ENCODE peak calls at places on chromosomes 4 and X, in four cellular contexts. One of them, this sample, is unnamed.
A peak's percentile ranks its signal among the peaks of the same experiment; 100 is the strongest.

GRCh38 chr4:186854256-186854655 is 130.6 kb upstream of the FAT1 start:
- DNase-seq in SJSA1: peak; percentile 40
- DNase-seq in left kidney: peak; percentile 43
- DNase-seq in neural crest cell: no peak
- DNase-seq in this sample: no peak

GRCh38 chrX:136200466-136200865 is 50.7 kb downstream of the MAP7D3 start:
- DNase-seq in left kidney: no peak
- DNase-seq in SJSA1: no peak
- DNase-seq in neural crest cell: no peak
- DNase-seq in this sample: no peak

GRCh38 chr4:172865531-172866127 is 303.0 kb upstream of the GALNT7 start:
- DNase-seq in left kidney: no peak
- DNase-seq in SJSA1: no peak
- DNase-seq in neural crest cell: no peak
- DNase-seq in this sample: no peak

GRCh38 chr4:12409507-12410190 is 981.0 kb upstream of the HS3ST1 start:
- DNase-seq in left kidney: no peak
- DNase-seq in SJSA1: no peak
- DNase-seq in neural crest cell: no peak
- DNase-seq in this sample: peak; percentile 10

GRCh38 chr4:123588631-123589223 is 192.1 kb downstream of the SPRY1 start:
- DNase-seq in neural crest cell: no peak
- DNase-seq in left kidney: peak; percentile 42
- DNase-seq in SJSA1: peak; percentile 86
- DNase-seq in this sample: peak; percentile 97

GRCh38 chrX:132876933-132877332 is 81.5 kb downstream of the HS6ST2 start:
- DNase-seq in SJSA1: no peak
- DNase-seq in neural crest cell: no peak
- DNase-seq in left kidney: peak; percentile 2
- DNase-seq in this sample: no peak

GRCh38 chrX:19646298-19646697 is 131.0 kb upstream of the MAP3K15 start:
- DNase-seq in SJSA1: no peak
- DNase-seq in neural crest cell: no peak
- DNase-seq in left kidney: no peak
- DNase-seq in this sample: no peak

GRCh38 chrX:139890991-139891700 is 41.7 kb downstream of the ATP11C start:
- DNase-seq in SJSA1: peak; percentile 55
- DNase-seq in left kidney: no peak
- DNase-seq in neural crest cell: no peak
- DNase-seq in this sample: no peak

GRCh38 chr4:6263541-6264540 is 5.8 kb upstream of the WFS1 start:
- DNase-seq in left kidney: peak; percentile 69
- DNase-seq in neural crest cell: no peak
- DNase-seq in SJSA1: no peak
- DNase-seq in this sample: no peak

GRCh38 chr4:38605794-38606586 is 58.0 kb upstream of the KLF3 start:
- DNase-seq in left kidney: peak; percentile 89
- DNase-seq in neural crest cell: no peak
- DNase-seq in SJSA1: no peak
- DNase-seq in this sample: no peak

GRCh38 chr4:186067757-186068385 is 1.1 kb upstream of the TLR3 start:
- DNase-seq in neural crest cell: no peak
- DNase-seq in SJSA1: peak; percentile 38
- DNase-seq in left kidney: peak; percentile 86
- DNase-seq in this sample: peak; percentile 19

GRCh38 chrX:44484607-44485146 is 58.0 kb downstream of the FUNDC1 start:
- DNase-seq in left kidney: no peak
- DNase-seq in SJSA1: no peak
- DNase-seq in neural crest cell: no peak
- DNase-seq in this sample: no peak

GRCh38 chr4:21765810-21766407 is 182.7 kb downstream of the KCNIP4 start:
- DNase-seq in SJSA1: peak; percentile 4
- DNase-seq in left kidney: peak; percentile 83
- DNase-seq in neural crest cell: peak; percentile 48
- DNase-seq in this sample: peak; percentile 64

GRCh38 chr4:157072002-157072401 is 3.9 kb upstream of the GLRB start:
- DNase-seq in left kidney: no peak
- DNase-seq in SJSA1: peak; percentile 21
- DNase-seq in neural crest cell: no peak
- DNase-seq in this sample: no peak

GRCh38 chr4:184583738-184584502 is 65.3 kb downstream of the CASP3 start:
- DNase-seq in left kidney: no peak
- DNase-seq in neural crest cell: no peak
- DNase-seq in SJSA1: no peak
- DNase-seq in this sample: no peak

GRCh38 chr4:1610791-1611500 is 73.2 kb downstream of the FAM53A start:
- DNase-seq in left kidney: no peak
- DNase-seq in SJSA1: no peak
- DNase-seq in neural crest cell: no peak
- DNase-seq in this sample: no peak

GRCh38 chrX:49919617-49920016 is 2.8 kb upstream of the CLCN5 start:
- DNase-seq in left kidney: peak; percentile 50
- DNase-seq in neural crest cell: peak; percentile 40
- DNase-seq in SJSA1: peak; percentile 1
- DNase-seq in this sample: no peak

This sample was measured in NCI-H526.